ENCODE peak calls at places on chromosome 13, in seven cellular contexts. A is ascending aorta, F is lower lobe of right lung, L is tibial artery, C is Peyer's patch, X is left ventricle myocardium inferior, G is thoracic aorta. N is an unnamed sample.

GRCh38 chr13:99312493-99312883 is 5.3 kb upstream of the GPR183 start:
- DNase-seq in A (peak; percentile 82), F (peak; percentile 75), L (peak; percentile 82), C (no peak), X (peak; percentile 45), G (no peak), N (peak; percentile 85)

GRCh38 chr13:111893071-111893606 is 173.8 kb upstream of the SOX1 start:
- DNase-seq in A (no peak), F (no peak), L (no peak), C (no peak), X (no peak), G (no peak), N (peak; percentile 18)

GRCh38 chr13:70384156-70384555 is 275.9 kb upstream of the KLHL1 start:
- DNase-seq in A (no peak), F (no peak), L (no peak), C (no peak), X (no peak), G (no peak), N (no peak)

GRCh38 chr13:26025196-26025595 is 26.6 kb downstream of the SHISA2 start:
- DNase-seq in A (no peak), F (no peak), L (no peak), C (no peak), X (no peak), G (no peak), N (no peak)

GRCh38 chr13:74929436-74929835 is 552.5 kb downstream of the TBC1D4 start:
- DNase-seq in A (no peak), F (no peak), L (no peak), C (no peak), X (no peak), G (no peak), N (no peak)

GRCh38 chr13:67225252-67226159 is 4.6 kb downstream of the PCDH9 start:
- DNase-seq in A (no peak), F (no peak), L (no peak), C (no peak), X (no peak), G (no peak), N (no peak)

GRCh38 chr13:111912453-111912866 is 154.5 kb upstream of the SOX1 start:
- DNase-seq in A (peak; percentile 44), F (no peak), L (peak; percentile 55), C (peak; percentile 22), X (no peak), G (no peak), N (peak; percentile 38)

GRCh38 chr13:41224113-41225110 is 30.0 kb upstream of the KBTBD7 start:
- DNase-seq in A (no peak), F (no peak), L (no peak), C (no peak), X (no peak), G (no peak), N (no peak)

GRCh38 chr13:66716502-66716901 is 513.6 kb downstream of the PCDH9 start:
- DNase-seq in A (no peak), F (no peak), L (no peak), C (no peak), X (no peak), G (no peak), N (no peak)

GRCh38 chr13:21133077-21133476 is 43.3 kb downstream of the SKA3 start:
- DNase-seq in A (no peak), F (no peak), L (no peak), C (no peak), X (no peak), G (no peak), N (no peak)

GRCh38 chr13:110824901-110825300 is 90.0 kb downstream of the ANKRD10 start:
- DNase-seq in A (no peak), F (no peak), L (no peak), C (no peak), X (no peak), G (no peak), N (no peak)

GRCh38 chr13:105442941-105443340 is 1092.5 kb downstream of the EFNB2 start:
- DNase-seq in A (no peak), F (no peak), L (no peak), C (no peak), X (no peak), G (no peak), N (no peak)

GRCh38 chr13:107883561-107884175 is 331.7 kb downstream of the LIG4 start:
- DNase-seq in A (no peak), F (no peak), L (no peak), C (no peak), X (no peak), G (no peak), N (no peak)

GRCh38 chr13:106143930-106144709 is 391.3 kb downstream of the EFNB2 start:
- DNase-seq in A (no peak), F (no peak), L (no peak), C (no peak), X (no peak), G (no peak), N (no peak)

GRCh38 chr13:73325351-73326214 is 266.8 kb downstream of the KLF5 start:
- DNase-seq in A (no peak), F (no peak), L (no peak), C (no peak), X (no peak), G (no peak), N (no peak)

GRCh38 chr13:42732073-42732472 is 49.3 kb upstream of the FAM216B start:
- DNase-seq in A (no peak), F (no peak), L (no peak), C (no peak), X (no peak), G (no peak), N (no peak)

GRCh38 chr13:27744861-27745260 is 47.4 kb upstream of the GSX1 start:
- DNase-seq in A (no peak), F (no peak), L (no peak), C (no peak), X (no peak), G (no peak), N (no peak)

GRCh38 chr13:72462726-72463125 is 264.7 kb downstream of the MZT1 start:
- DNase-seq in A (no peak), F (no peak), L (no peak), C (no peak), X (no peak), G (no peak), N (no peak)

GRCh38 chr13:103299079-103299478 is 232.9 kb upstream of the SLC10A2 start:
- DNase-seq in A (no peak), F (no peak), L (no peak), C (peak; percentile 61), X (no peak), G (no peak), N (no peak)

GRCh38 chr13:113162783-113163685 is 4.6 kb downstream of the PROZ start:
- DNase-seq in A (peak; percentile 46), F (no peak), L (no peak), C (no peak), X (no peak), G (no peak), N (no peak)

GRCh38 chr13:19181021-19181620 is 503 bp downstream of the TUBA3C start:
- DNase-seq in A (no peak), F (no peak), L (no peak), C (no peak), X (no peak), G (no peak), N (peak; percentile 32)

GRCh38 chr13:92573467-92574057 is 653.0 kb upstream of the GPC6 start:
- DNase-seq in A (no peak), F (no peak), L (no peak), C (no peak), X (no peak), G (no peak), N (no peak)

GRCh38 chr13:40974460-40975407 is 44.4 kb downstream of the ELF1 start:
- DNase-seq in A (no peak), F (no peak), L (no peak), C (no peak), X (no peak), G (no peak), N (no peak)

GRCh38 chr13:26831336-26831908 is 70.8 kb upstream of the GPR12 start:
- DNase-seq in A (peak; percentile 41), F (no peak), L (no peak), C (no peak), X (no peak), G (no peak), N (no peak)

DNA sequence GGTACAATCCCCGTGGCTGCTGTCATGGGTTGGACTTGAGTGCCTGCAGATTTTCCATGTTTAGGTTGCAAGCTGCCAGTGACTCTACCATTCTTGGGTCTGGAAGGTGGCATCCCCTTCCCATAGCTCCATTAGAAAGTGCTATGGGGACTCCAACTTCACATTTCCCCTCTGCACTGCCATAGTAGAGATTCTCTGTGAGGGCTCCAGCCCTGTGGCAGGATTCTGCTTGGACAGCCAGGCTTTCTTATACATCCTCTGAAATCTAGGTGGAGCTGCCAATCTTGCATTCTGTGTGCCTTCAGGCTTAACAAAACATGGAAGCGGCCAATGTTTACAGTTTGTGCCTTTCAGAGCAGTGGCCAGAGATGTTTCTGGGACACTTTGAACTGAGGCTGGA is 636.2 kb downstream of the SLITRK6 start:
- DNase-seq in A (no peak), F (no peak), L (no peak), C (no peak), X (no peak), G (no peak), N (no peak)
- H3K4me3 ChIP-seq in A (no peak overlapping the region), F (no peak overlapping the region), L (no peak overlapping the region), C (no peak overlapping the region), X (no peak overlapping the region), G (no peak overlapping the region), N (no peak overlapping the region)

GRCh38 chr13:77351326-77351725 is 24.4 kb upstream of the MYCBP2 start:
- DNase-seq in A (no peak), F (no peak), L (no peak), C (no peak), X (no peak), G (no peak), N (no peak)
- H3K4me1 ChIP-seq in A (no peaks in the 10 kb centered on the region), F (no peaks in the 10 kb centered on the region), L (no peaks in the 10 kb centered on the region), C (no peaks in the 10 kb centered on the region), X (no peaks in the 10 kb centered on the region), G (no peaks in the 10 kb centered on the region), N (no peaks in the 10 kb centered on the region)

GRCh38 chr13:54841682-54842081 is 1813.1 kb downstream of the OLFM4 start:
- DNase-seq in A (no peak), F (no peak), L (no peak), C (no peak), X (no peak), G (no peak), N (no peak)

DNA sequence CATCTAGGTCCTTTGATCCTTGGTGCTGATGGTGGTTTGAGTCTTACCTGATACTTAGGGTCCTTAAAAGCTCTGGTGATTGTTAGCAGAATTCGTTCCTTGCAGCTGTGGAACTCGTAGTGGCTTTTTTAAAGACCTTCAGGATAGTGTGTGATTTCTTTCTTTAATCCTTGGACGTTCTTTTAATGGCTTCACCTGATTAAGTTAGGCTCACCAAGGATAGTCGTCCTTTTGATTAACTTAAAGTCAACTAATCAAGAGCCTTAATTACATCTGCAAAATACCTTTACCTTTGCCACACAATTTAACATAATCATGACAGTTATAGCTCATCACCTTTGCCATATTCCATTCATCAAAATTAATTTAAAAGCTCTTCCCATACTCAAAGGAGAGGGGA is 1807.7 kb downstream of the OLFM4 start:
- DNase-seq in A (no peak), F (no peak), L (no peak), C (no peak), X (no peak), G (no peak), N (no peak)
- TF ChIP-seq CTCF in A (no peak), F (no peak), L (no peak), C (no peak), X (no peak), G (no peak), N (no peak)

DNA sequence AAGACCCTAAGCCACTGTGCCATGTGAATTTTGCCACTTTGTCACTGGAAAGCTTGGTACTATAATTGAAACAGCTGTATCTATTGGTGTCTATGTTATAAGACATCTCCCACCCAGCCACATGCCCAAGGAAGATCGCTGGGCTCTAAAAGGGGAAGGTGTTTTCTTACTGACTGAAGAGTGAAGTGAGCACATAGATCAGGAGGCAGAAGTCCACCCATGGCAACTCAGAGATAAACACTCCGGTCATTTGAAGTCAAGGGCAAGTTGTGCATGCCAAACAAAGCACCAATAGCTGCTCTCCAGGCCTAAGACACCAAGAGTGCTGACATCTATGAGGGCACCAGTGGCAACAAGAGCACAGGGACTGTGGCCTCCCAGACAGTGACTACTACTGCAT is 153.8 kb downstream of the KCTD12 start:
- DNase-seq in A (no peak), F (no peak), L (no peak), C (no peak), X (no peak), G (no peak), N (no peak)
- H3K4me3 ChIP-seq in A (no peak overlapping the region), F (no peak overlapping the region), L (no peak overlapping the region), C (no peak overlapping the region), X (no peak overlapping the region), G (no peak overlapping the region), N (no peak overlapping the region)

N was measured in right atrium auricular region.